ENCODE peak calls at places on chromosomes 12 and 14, in five cellular contexts. U, W, J, G and I are unnamed samples.

GRCh38 chr12:40010899-40011774 is 94.7 kb downstream of the SLC2A13 start:
- DNase-seq in U (peak; percentile 26), W (peak; percentile 60), J (peak; percentile 10), G (peak; percentile 50), I (peak; percentile 58)

GRCh38 chr12:93978553-93978952 is 169.8 kb upstream of the PLXNC1 start:
- DNase-seq in U (no peak), W (no peak), J (no peak), G (no peak), I (peak; percentile 92)

GRCh38 chr14:63896278-63896720 is 43.5 kb downstream of the SYNE2 start:
- DNase-seq in U (peak; percentile 14), W (peak; percentile 99), J (peak; percentile 97), G (no peak), I (peak; percentile 71)

GRCh38 chr12:75712223-75712622 is 200.8 kb upstream of the KRR1 start:
- DNase-seq in U (no peak), W (no peak), J (no peak), G (no peak), I (no peak)

GRCh38 chr14:23186913-23187654 is 3.6 kb upstream of the SLC7A8 start:
- DNase-seq in U (peak; percentile 21), W (peak; percentile 64), J (peak; percentile 34), G (peak; percentile 64), I (peak; percentile 63)

GRCh38 chr12:113591480-113591971 is 119.9 kb upstream of the LHX5 start:
- DNase-seq in U (peak; percentile 52), W (no peak), J (no peak), G (peak; percentile 79), I (no peak)

GRCh38 chr12:34342048-34342447 is 319.8 kb downstream of the ALG10 start:
- DNase-seq in U (no peak), W (no peak), J (no peak), G (no peak), I (no peak)

GRCh38 chr14:58488550-58488949 is 61.0 kb downstream of the KIAA0586 start:
- DNase-seq in U (no peak), W (no peak), J (peak; percentile 78), G (no peak), I (no peak)

GRCh38 chr12:9910716-9911421 is 21.3 kb downstream of the CLEC2A start:
- DNase-seq in U (no peak), W (no peak), J (no peak), G (no peak), I (no peak)

GRCh38 chr12:5317556-5317955 is 114.4 kb upstream of the NTF3 start:
- DNase-seq in U (no peak), W (no peak), J (no peak), G (no peak), I (no peak)

GRCh38 chr14:71883094-71883493 is 49.1 kb upstream of the RGS6 start:
- DNase-seq in U (no peak), W (no peak), J (no peak), G (no peak), I (no peak)

GRCh38 chr12:103085541-103085940 is 128.1 kb downstream of the ASCL1 start:
- DNase-seq in U (no peak), W (no peak), J (no peak), G (no peak), I (no peak)

GRCh38 chr14:54147285-54147684 is 190.7 kb upstream of the BMP4 start:
- DNase-seq in U (no peak), W (no peak), J (no peak), G (no peak), I (no peak)

GRCh38 chr14:100022772-100023451 is 42.3 kb upstream of the EVL start:
- DNase-seq in U (peak; percentile 0), W (no peak), J (peak; percentile 78), G (no peak), I (peak; percentile 44)

GRCh38 chr12:12267801-12268200 is 957 bp upstream of the LRP6 start:
- DNase-seq in U (peak; percentile 14), W (no peak), J (no peak), G (no peak), I (no peak)

GRCh38 chr12:67748761-67749075 is 100.2 kb downstream of the DYRK2 start:
- DNase-seq in U (no peak), W (no peak), J (no peak), G (no peak), I (no peak)

GRCh38 chr14:30270200-30271161 is 288.5 kb upstream of the G2E3 start:
- DNase-seq in U (peak; percentile 73), W (peak; percentile 69), J (peak; percentile 81), G (peak; percentile 38), I (peak; percentile 87)

GRCh38 chr12:54385251-54385914 is 850 bp upstream of the ZNF385A start:
- DNase-seq in U (no peak), W (no peak), J (no peak), G (peak; percentile 75), I (no peak)

GRCh38 chr14:50410921-50411320 is 14.2 kb upstream of the CDKL1 start:
- DNase-seq in U (no peak), W (peak; percentile 91), J (no peak), G (no peak), I (no peak)

GRCh38 chr12:613996-614726 is 49.1 kb downstream of the NINJ2 start:
- DNase-seq in U (no peak), W (no peak), J (peak; percentile 38), G (peak; percentile 65), I (peak; percentile 2)

GRCh38 chr14:102573591-102574046 is 18.8 kb upstream of the RCOR1 start:
- DNase-seq in U (no peak), W (no peak), J (no peak), G (peak; percentile 63), I (no peak)

GRCh38 chr14:103404032-103404918 is 19.1 kb downstream of the MARK3 start:
- DNase-seq in U (no peak), W (no peak), J (no peak), G (no peak), I (no peak)

GRCh38 chr12:131619106-131619642 is 91.7 kb upstream of the SFSWAP start:
- DNase-seq in U (no peak), W (no peak), J (no peak), G (no peak), I (no peak)

GRCh38 chr12:121773011-121773777 is 20.3 kb downstream of the RHOF start:
- DNase-seq in U (peak; percentile 46), W (no peak), J (peak; percentile 85), G (peak; percentile 94), I (peak; percentile 63)

GRCh38 chr12:10405294-10405693 is 4.3 kb downstream of the KLRC4 start:
- DNase-seq in U (no peak), W (no peak), J (no peak), G (no peak), I (peak; percentile 54)

GRCh38 chr14:100317897-100318808 is 5.0 kb upstream of the SLC25A47 start:
- DNase-seq in U (no peak), W (no peak), J (no peak), G (peak; percentile 88), I (peak; percentile 78)

GRCh38 chr12:28883406-28883997 is 265.6 kb upstream of the FAR2 start:
- DNase-seq in U (no peak), W (no peak), J (no peak), G (no peak), I (peak; percentile 39)

GRCh38 chr12:71684081-71684480 is 1.8 kb upstream of the TMEM19 start:
- DNase-seq in U (no peak), W (no peak), J (no peak), G (no peak), I (peak; percentile 37)

GRCh38 chr14:24513009-24513408 is 4.9 kb upstream of the CMA1 start:
- DNase-seq in U (no peak), W (no peak), J (no peak), G (no peak), I (no peak)

GRCh38 chr14:21724115-21724973 is 50.7 kb upstream of the OR4E1 start:
- DNase-seq in U (no peak), W (no peak), J (no peak), G (no peak), I (no peak)

GRCh38 chr12:106046947-106047346 is 91.8 kb downstream of the NUAK1 start:
- DNase-seq in U (no peak), W (no peak), J (no peak), G (no peak), I (no peak)

GRCh38 chr14:103134919-103135318 is 11.7 kb downstream of the TNFAIP2 start:
- DNase-seq in U (no peak), W (no peak), J (no peak), G (no peak), I (no peak)

GRCh38 chr12:50732591-50732990 is 31.3 kb upstream of the ATF1 start:
- DNase-seq in U (no peak), W (peak; percentile 46), J (peak; percentile 49), G (no peak), I (peak; percentile 65)

GRCh38 chr12:57842342-57843294 is 3.9 kb downstream of the CTDSP2 start:
- DNase-seq in U (no peak), W (no peak), J (no peak), G (no peak), I (no peak)

GRCh38 chr12:7180685-7181084 is 8.8 kb upstream of the PEX5 start:
- DNase-seq in U (no peak), W (no peak), J (no peak), G (no peak), I (no peak)